ENCODE peak calls at places on chromosomes 13 and 19, in eight cellular contexts. Q is tibial nerve, T is hepatocyte, I is GM13977, L is fibroblast of villous mesenchyme, R is lower lobe of right lung, K is left ventricle myocardium inferior, O is AG04450. B is an unnamed sample.

GRCh38 chr13:20550799-20551198 is 16.2 kb upstream of the IFT88 start:
- DNase-seq in Q (no peak), T (no peak), I (no peak), L (no peak), R (no peak), K (no peak), O (no peak), B (no peak)

GRCh38 chr19:29519931-29520330 is 5.9 kb upstream of the VSTM2B start:
- DNase-seq in Q (no peak), T (no peak), I (no peak), L (no peak), R (peak; percentile 14), K (no peak), O (no peak), B (no peak)

GRCh38 chr13:97809576-97809975 is 143.9 kb upstream of the IPO5 start:
- DNase-seq in Q (no peak), T (no peak), I (no peak), L (no peak), R (no peak), K (no peak), O (no peak), B (no peak)

GRCh38 chr13:101529419-101529818 is 76.9 kb downstream of the ITGBL1 start:
- DNase-seq in Q (peak; percentile 54), T (no peak), I (no peak), L (peak; percentile 82), R (no peak), K (no peak), O (peak; percentile 39), B (no peak)

GRCh38 chr13:32033744-32034143 is 2.2 kb downstream of the FRY start:
- DNase-seq in Q (no peak), T (no peak), I (no peak), L (peak; percentile 39), R (no peak), K (no peak), O (no peak), B (no peak)

GRCh38 chr19:1240925-1241324 is 626 bp upstream of the ATP5F1D start:
- DNase-seq in Q (no peak), T (no peak), I (no peak), L (no peak), R (no peak), K (no peak), O (no peak), B (peak; percentile 75)

GRCh38 chr19:1156305-1156801 is 17.7 kb downstream of the SBNO2 start:
- DNase-seq in Q (no peak), T (no peak), I (no peak), L (peak; percentile 59), R (peak; percentile 59), K (no peak), O (no peak), B (no peak)

GRCh38 chr13:27919299-27919933 is 384 bp upstream of the PDX1 start:
- DNase-seq in Q (no peak), T (no peak), I (peak; percentile 81), L (no peak), R (no peak), K (no peak), O (no peak), B (no peak)

GRCh38 chr13:21576424-21576823 is 27.5 kb downstream of the MICU2 start:
- DNase-seq in Q (no peak), T (no peak), I (no peak), L (no peak), R (no peak), K (no peak), O (no peak), B (no peak)

GRCh38 chr13:102170295-102170694 is 231.6 kb downstream of the FGF14 start:
- DNase-seq in Q (no peak), T (no peak), I (no peak), L (no peak), R (no peak), K (no peak), O (no peak), B (no peak)

GRCh38 chr19:4524808-4525562 is 6.7 kb upstream of the PLIN4 start:
- DNase-seq in Q (peak; percentile 63), T (peak; percentile 47), I (peak; percentile 84), L (peak; percentile 38), R (no peak), K (peak; percentile 58), O (no peak), B (no peak)

GRCh38 chr13:47945738-47946137 is 55.3 kb downstream of the SUCLA2 start:
- DNase-seq in Q (no peak), T (peak; percentile 26), I (no peak), L (peak; percentile 90), R (no peak), K (no peak), O (peak; percentile 8), B (no peak)

GRCh38 chr19:55563261-55563690 is 17.4 kb downstream of the ZNF579 start:
- DNase-seq in Q (no peak), T (peak; percentile 76), I (no peak), L (no peak), R (no peak), K (peak; percentile 79), O (no peak), B (no peak)

GRCh38 chr13:24053505-24054251 is 106.8 kb upstream of the SPATA13 start:
- DNase-seq in Q (no peak), T (peak; percentile 86), I (peak; percentile 80), L (peak; percentile 67), R (peak; percentile 63), K (no peak), O (no peak), B (no peak)

GRCh38 chr19:40284501-40285352 is at the start of gene AKT2:
- DNase-seq in Q (peak; percentile 18), T (peak; percentile 89), I (peak; percentile 81), L (peak; percentile 65), R (no peak), K (peak; percentile 66), O (peak; percentile 8), B (peak; percentile 85)

GRCh38 chr13:109272595-109273325 is 513.6 kb downstream of the IRS2 start:
- DNase-seq in Q (no peak), T (no peak), I (no peak), L (peak; percentile 73), R (no peak), K (no peak), O (no peak), B (no peak)

GRCh38 chr13:26480246-26480855 is 77.1 kb upstream of the WASF3 start:
- DNase-seq in Q (no peak), T (peak; percentile 19), I (no peak), L (no peak), R (no peak), K (no peak), O (no peak), B (peak; percentile 17)

GRCh38 chr19:34555447-34555846 is 73.9 kb downstream of the WTIP start:
- DNase-seq in Q (no peak), T (no peak), I (no peak), L (peak; percentile 13), R (no peak), K (no peak), O (no peak), B (no peak)
- TF ChIP-seq CTCF in Q (no peak), T (peak; percentile 4), I (peak; percentile 26), L (peak; percentile 35), R (no peak), K (peak; percentile 29), O (peak; percentile 33), B (no peak)

GRCh38 chr19:49799271-49799797 is 13.8 kb downstream of the FUZ start:
- DNase-seq in Q (no peak), T (no peak), I (no peak), L (no peak), R (no peak), K (no peak), O (no peak), B (no peak)

GRCh38 chr19:49798574-49798973 is 14.5 kb downstream of the FUZ start:
- DNase-seq in Q (no peak), T (no peak), I (no peak), L (no peak), R (no peak), K (no peak), O (no peak), B (no peak)

GRCh38 chr19:49800771-49801170 is 12.3 kb downstream of the FUZ start:
- DNase-seq in Q (no peak), T (no peak), I (no peak), L (no peak), R (no peak), K (no peak), O (no peak), B (no peak)

GRCh38 chr19:49801401-49801888 is 11.6 kb downstream of the FUZ start:
- DNase-seq in Q (no peak), T (no peak), I (no peak), L (no peak), R (no peak), K (no peak), O (no peak), B (no peak)

GRCh38 chr19:49799798-49800376 is 13.2 kb downstream of the FUZ start:
- DNase-seq in Q (no peak), T (no peak), I (no peak), L (no peak), R (no peak), K (no peak), O (no peak), B (no peak)
- TF ChIP-seq CTCF in Q (no peak), T (no peak), I (peak; percentile 30), L (peak; percentile 6), R (no peak), K (no peak), O (no peak), B (no peak)

GRCh38 chr19:16190198-16190597 is 5.0 kb downstream of the FAM32A start:
- DNase-seq in Q (no peak), T (no peak), I (no peak), L (no peak), R (peak; percentile 15), K (no peak), O (no peak), B (no peak)

GRCh38 chr19:16188521-16188920 is 3.3 kb downstream of the FAM32A start:
- DNase-seq in Q (no peak), T (no peak), I (no peak), L (no peak), R (peak; percentile 14), K (no peak), O (no peak), B (no peak)

GRCh38 chr19:16184665-16185122 is 516 bp upstream of the FAM32A start:
- DNase-seq in Q (no peak), T (no peak), I (no peak), L (no peak), R (no peak), K (no peak), O (no peak), B (no peak)

GRCh38 chr19:16185123-16185924 is at the start of gene FAM32A:
- DNase-seq in Q (peak; percentile 99), T (peak; percentile 98), I (peak; percentile 97), L (peak; percentile 99), R (peak; percentile 98), K (peak; percentile 99), O (peak; percentile 98), B (peak; percentile 100)

GRCh38 chr19:16185925-16186234 is 670 bp downstream of the FAM32A start:
- DNase-seq in Q (no peak), T (no peak), I (no peak), L (no peak), R (no peak), K (no peak), O (no peak), B (no peak)
- TF ChIP-seq CTCF in Q (no peak), T (no peak), I (peak; percentile 46), L (no peak), R (no peak), K (peak; percentile 43), O (peak; percentile 59), B (no peak)

DNA sequence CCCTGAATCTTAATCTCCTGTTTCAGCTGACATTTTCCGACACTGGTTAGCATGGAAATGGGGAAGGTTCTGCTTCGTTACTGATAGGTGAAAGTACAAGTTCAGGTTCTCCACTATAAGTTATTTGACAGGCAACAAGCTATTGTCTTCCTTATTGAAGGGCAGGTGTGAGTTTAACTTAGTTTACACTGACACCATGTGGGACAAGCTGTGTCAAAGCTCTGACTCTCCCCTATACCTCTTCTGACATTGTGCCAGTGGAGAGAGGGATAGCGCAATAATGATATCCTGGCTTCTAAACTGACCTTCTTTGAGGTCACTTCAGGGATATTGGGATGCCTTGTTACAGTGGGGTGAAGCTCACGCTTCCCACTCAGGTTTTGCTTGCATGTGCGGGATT is 587.0 kb upstream of the SLITRK5 start:
- DNase-seq in Q (no peak), T (no peak), I (no peak), L (no peak), R (no peak), K (no peak), O (no peak), B (no peak)
- TF ChIP-seq CTCF in Q (no peak), T (no peak), I (no peak), L (no peak), R (no peak), K (no peak), O (no peak), B (no peak)

B was measured in sigmoid colon.